ENCODE peak calls at places on chromosomes 12 and 14, in ten cellular contexts. One of them, this sample, is unnamed.

GRCh38 chr14:94376976-94377865 is 11.2 kb downstream of the SERPINA1 start:
- DNase-seq in endodermal cell: peak
- DNase-seq in IMR-90: no peak
- DNase-seq in thoracic aorta: no peak
- DNase-seq in heart left ventricle: no peak
- DNase-seq in mammary epithelial cell: no peak
- DNase-seq in body of pancreas: no peak
- DNase-seq in epithelial cell of esophagus: no peak
- DNase-seq in HCT116: no peak
- DNase-seq in tibial artery: peak
- DNase-seq in this sample: no peak

GRCh38 chr14:36647827-36648753 is 13.6 kb upstream of the PAX9 start:
- DNase-seq in endodermal cell: peak
- DNase-seq in IMR-90: peak
- DNase-seq in thoracic aorta: no peak
- DNase-seq in heart left ventricle: no peak
- DNase-seq in mammary epithelial cell: peak
- DNase-seq in body of pancreas: peak
- DNase-seq in epithelial cell of esophagus: peak
- DNase-seq in HCT116: no peak
- DNase-seq in tibial artery: no peak
- DNase-seq in this sample: no peak

GRCh38 chr14:72607386-72608125 is 286.3 kb downstream of the DPF3 start:
- DNase-seq in endodermal cell: peak
- DNase-seq in IMR-90: peak
- DNase-seq in thoracic aorta: no peak
- DNase-seq in heart left ventricle: no peak
- DNase-seq in mammary epithelial cell: no peak
- DNase-seq in body of pancreas: no peak
- DNase-seq in epithelial cell of esophagus: no peak
- DNase-seq in HCT116: no peak
- DNase-seq in tibial artery: no peak
- DNase-seq in this sample: no peak

GRCh38 chr14:53890611-53891091 is 66.0 kb downstream of the BMP4 start:
- DNase-seq in endodermal cell: peak
- DNase-seq in IMR-90: peak
- DNase-seq in thoracic aorta: no peak
- DNase-seq in heart left ventricle: peak
- DNase-seq in mammary epithelial cell: no peak
- DNase-seq in body of pancreas: no peak
- DNase-seq in epithelial cell of esophagus: no peak
- DNase-seq in HCT116: no peak
- DNase-seq in tibial artery: no peak
- DNase-seq in this sample: no peak

GRCh38 chr12:5689773-5690172 is 255.3 kb downstream of the ANO2 start:
- DNase-seq in endodermal cell: peak
- DNase-seq in IMR-90: no peak
- DNase-seq in thoracic aorta: no peak
- DNase-seq in heart left ventricle: no peak
- DNase-seq in mammary epithelial cell: no peak
- DNase-seq in body of pancreas: no peak
- DNase-seq in epithelial cell of esophagus: no peak
- DNase-seq in HCT116: peak
- DNase-seq in tibial artery: no peak
- DNase-seq in this sample: no peak

GRCh38 chr14:96151242-96151641 is 53.4 kb upstream of the BDKRB2 start:
- DNase-seq in endodermal cell: peak
- DNase-seq in IMR-90: no peak
- DNase-seq in thoracic aorta: no peak
- DNase-seq in heart left ventricle: no peak
- DNase-seq in mammary epithelial cell: no peak
- DNase-seq in body of pancreas: no peak
- DNase-seq in epithelial cell of esophagus: no peak
- DNase-seq in HCT116: no peak
- DNase-seq in tibial artery: no peak
- DNase-seq in this sample: peak

GRCh38 chr12:102300824-102301461 is 103.3 kb upstream of the PMCH start:
- DNase-seq in endodermal cell: peak
- DNase-seq in IMR-90: peak
- DNase-seq in thoracic aorta: no peak
- DNase-seq in heart left ventricle: no peak
- DNase-seq in mammary epithelial cell: peak
- DNase-seq in body of pancreas: peak
- DNase-seq in epithelial cell of esophagus: peak
- DNase-seq in HCT116: peak
- DNase-seq in tibial artery: no peak
- DNase-seq in this sample: no peak

GRCh38 chr14:69685716-69686115 is 74.3 kb downstream of the SUSD6 start:
- DNase-seq in endodermal cell: no peak
- DNase-seq in IMR-90: peak
- DNase-seq in thoracic aorta: no peak
- DNase-seq in heart left ventricle: peak
- DNase-seq in mammary epithelial cell: peak
- DNase-seq in body of pancreas: peak
- DNase-seq in epithelial cell of esophagus: peak
- DNase-seq in HCT116: no peak
- DNase-seq in tibial artery: peak
- DNase-seq in this sample: no peak

GRCh38 chr12:109844983-109845841 is 12.0 kb upstream of the TRPV4 start:
- DNase-seq in endodermal cell: peak
- DNase-seq in IMR-90: peak
- DNase-seq in thoracic aorta: peak
- DNase-seq in heart left ventricle: peak
- DNase-seq in mammary epithelial cell: peak
- DNase-seq in body of pancreas: peak
- DNase-seq in epithelial cell of esophagus: peak
- DNase-seq in HCT116: peak
- DNase-seq in tibial artery: peak
- DNase-seq in this sample: peak

GRCh38 chr12:24661657-24662096 is 287.2 kb downstream of the BCAT1 start:
- DNase-seq in endodermal cell: no peak
- DNase-seq in IMR-90: peak
- DNase-seq in thoracic aorta: no peak
- DNase-seq in heart left ventricle: no peak
- DNase-seq in mammary epithelial cell: peak
- DNase-seq in body of pancreas: no peak
- DNase-seq in epithelial cell of esophagus: peak
- DNase-seq in HCT116: no peak
- DNase-seq in tibial artery: peak
- DNase-seq in this sample: no peak

GRCh38 chr14:104317975-104318557 is 179.7 kb downstream of the KIF26A start:
- DNase-seq in endodermal cell: peak
- DNase-seq in IMR-90: no peak
- DNase-seq in thoracic aorta: no peak
- DNase-seq in heart left ventricle: no peak
- DNase-seq in mammary epithelial cell: no peak
- DNase-seq in body of pancreas: peak
- DNase-seq in epithelial cell of esophagus: no peak
- DNase-seq in HCT116: no peak
- DNase-seq in tibial artery: no peak
- DNase-seq in this sample: peak

GRCh38 chr12:52692253-52692652 is 11.1 kb downstream of the KRT77 start:
- DNase-seq in endodermal cell: peak
- DNase-seq in IMR-90: no peak
- DNase-seq in thoracic aorta: no peak
- DNase-seq in heart left ventricle: no peak
- DNase-seq in mammary epithelial cell: no peak
- DNase-seq in body of pancreas: no peak
- DNase-seq in epithelial cell of esophagus: no peak
- DNase-seq in HCT116: no peak
- DNase-seq in tibial artery: no peak
- DNase-seq in this sample: no peak

GRCh38 chr12:108306014-108306501 is 33.1 kb downstream of the CMKLR1 start:
- DNase-seq in endodermal cell: no peak
- DNase-seq in IMR-90: peak
- DNase-seq in thoracic aorta: peak
- DNase-seq in heart left ventricle: no peak
- DNase-seq in mammary epithelial cell: peak
- DNase-seq in body of pancreas: no peak
- DNase-seq in epithelial cell of esophagus: peak
- DNase-seq in HCT116: no peak
- DNase-seq in tibial artery: no peak
- DNase-seq in this sample: no peak

GRCh38 chr14:95426116-95426475 is 90.4 kb downstream of the SYNE3 start:
- DNase-seq in endodermal cell: no peak
- DNase-seq in IMR-90: no peak
- DNase-seq in thoracic aorta: no peak
- DNase-seq in heart left ventricle: no peak
- DNase-seq in mammary epithelial cell: no peak
- DNase-seq in body of pancreas: no peak
- DNase-seq in epithelial cell of esophagus: no peak
- DNase-seq in HCT116: no peak
- DNase-seq in tibial artery: no peak
- DNase-seq in this sample: no peak

GRCh38 chr14:105665247-105665950 is 139.0 kb downstream of the TMEM121 start:
- DNase-seq in endodermal cell: no peak
- DNase-seq in IMR-90: no peak
- DNase-seq in thoracic aorta: no peak
- DNase-seq in heart left ventricle: no peak
- DNase-seq in mammary epithelial cell: no peak
- DNase-seq in body of pancreas: no peak
- DNase-seq in epithelial cell of esophagus: no peak
- DNase-seq in HCT116: no peak
- DNase-seq in tibial artery: no peak
- DNase-seq in this sample: no peak

GRCh38 chr14:105665951-105666277 is 139.5 kb downstream of the TMEM121 start:
- DNase-seq in endodermal cell: no peak
- DNase-seq in IMR-90: no peak
- DNase-seq in thoracic aorta: no peak
- DNase-seq in heart left ventricle: no peak
- DNase-seq in mammary epithelial cell: no peak
- DNase-seq in body of pancreas: no peak
- DNase-seq in epithelial cell of esophagus: no peak
- DNase-seq in HCT116: no peak
- DNase-seq in tibial artery: no peak
- DNase-seq in this sample: no peak

GRCh38 chr14:105660816-105661531 is 134.6 kb downstream of the TMEM121 start:
- DNase-seq in endodermal cell: no peak
- DNase-seq in IMR-90: no peak
- DNase-seq in thoracic aorta: no peak
- DNase-seq in heart left ventricle: no peak
- DNase-seq in mammary epithelial cell: no peak
- DNase-seq in body of pancreas: no peak
- DNase-seq in epithelial cell of esophagus: no peak
- DNase-seq in HCT116: no peak
- DNase-seq in tibial artery: no peak
- DNase-seq in this sample: no peak

GRCh38 chr14:105666420-105666819 is 140.0 kb downstream of the TMEM121 start:
- DNase-seq in endodermal cell: no peak
- DNase-seq in IMR-90: no peak
- DNase-seq in thoracic aorta: no peak
- DNase-seq in heart left ventricle: no peak
- DNase-seq in mammary epithelial cell: no peak
- DNase-seq in body of pancreas: no peak
- DNase-seq in epithelial cell of esophagus: no peak
- DNase-seq in HCT116: no peak
- DNase-seq in tibial artery: no peak
- DNase-seq in this sample: no peak

DNA sequence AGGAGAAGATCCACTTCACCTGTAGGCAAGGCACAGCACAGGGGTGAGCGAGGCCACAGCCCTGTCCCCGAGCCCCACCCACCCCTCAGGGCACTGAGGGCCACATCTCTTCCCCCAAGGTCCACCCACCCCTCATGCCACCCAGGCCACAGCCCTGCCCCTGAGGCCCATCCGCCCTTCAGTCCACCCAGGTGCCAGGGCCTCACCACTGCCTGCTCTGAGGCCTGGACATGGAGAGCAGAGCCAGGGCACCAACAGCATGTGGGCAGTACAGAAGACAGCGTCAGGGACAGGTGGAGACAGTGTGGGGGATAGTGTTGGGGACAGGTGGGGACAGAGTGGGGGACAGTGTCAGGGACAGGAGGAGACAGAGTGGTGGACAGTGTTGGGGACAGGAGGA is 138.3 kb downstream of the TMEM121 start:
- DNase-seq in endodermal cell: no peak
- DNase-seq in IMR-90: no peak
- DNase-seq in thoracic aorta: no peak
- DNase-seq in heart left ventricle: no peak
- DNase-seq in mammary epithelial cell: no peak
- DNase-seq in body of pancreas: no peak
- DNase-seq in epithelial cell of esophagus: no peak
- DNase-seq in HCT116: no peak
- DNase-seq in tibial artery: no peak
- DNase-seq in this sample: no peak
- H3K4me3 ChIP-seq in endodermal cell: no peak
- H3K4me3 ChIP-seq in IMR-90: no peak
- H3K4me3 ChIP-seq in thoracic aorta: no peak
- H3K4me3 ChIP-seq in heart left ventricle: no peak
- H3K4me3 ChIP-seq in mammary epithelial cell: no peak
- H3K4me3 ChIP-seq in body of pancreas: no peak
- H3K4me3 ChIP-seq in epithelial cell of esophagus: no peak
- H3K4me3 ChIP-seq in HCT116: no peak
- H3K4me3 ChIP-seq in tibial artery: no peak
- H3K4me3 ChIP-seq in this sample: no peak

DNA sequence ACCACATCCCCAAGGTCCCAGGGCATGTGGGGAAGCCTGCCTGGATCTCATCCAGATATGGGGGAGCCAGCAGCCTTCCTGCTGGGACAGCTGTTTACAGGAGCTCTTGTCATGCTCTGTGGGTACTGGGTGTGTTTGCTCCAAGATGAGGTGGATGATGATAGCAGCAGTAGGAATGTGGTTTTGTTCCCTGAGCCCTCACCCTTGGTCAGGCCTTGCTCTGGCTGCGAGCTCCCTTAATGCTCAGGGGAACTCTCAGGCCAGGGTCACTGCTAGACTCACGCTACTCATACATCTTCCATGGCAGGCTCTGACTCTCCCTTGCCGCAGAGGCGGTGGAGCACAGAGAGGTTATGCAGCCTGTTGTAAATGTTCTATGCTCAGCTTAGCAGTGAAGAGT is 990.3 kb downstream of the AACS start:
- DNase-seq in endodermal cell: no peak
- DNase-seq in IMR-90: no peak
- DNase-seq in thoracic aorta: no peak
- DNase-seq in heart left ventricle: no peak
- DNase-seq in mammary epithelial cell: no peak
- DNase-seq in body of pancreas: no peak
- DNase-seq in epithelial cell of esophagus: peak
- DNase-seq in HCT116: no peak
- DNase-seq in tibial artery: no peak
- DNase-seq in this sample: no peak
- TF ChIP-seq CTCF in endodermal cell: no peak
- TF ChIP-seq CTCF in IMR-90: no peak
- TF ChIP-seq CTCF in thoracic aorta: no peak
- TF ChIP-seq CTCF in heart left ventricle: no peak
- TF ChIP-seq CTCF in mammary epithelial cell: no peak
- TF ChIP-seq CTCF in body of pancreas: no peak
- TF ChIP-seq CTCF in epithelial cell of esophagus: no peak
- TF ChIP-seq CTCF in HCT116: no peak
- TF ChIP-seq CTCF in tibial artery: no peak
- TF ChIP-seq CTCF in this sample: no peak

GRCh38 chr12:122072031-122072970 is 6.3 kb upstream of the MLXIP start:
- DNase-seq in endodermal cell: peak
- DNase-seq in IMR-90: peak
- DNase-seq in thoracic aorta: peak
- DNase-seq in heart left ventricle: peak
- DNase-seq in mammary epithelial cell: peak
- DNase-seq in body of pancreas: peak
- DNase-seq in epithelial cell of esophagus: peak
- DNase-seq in HCT116: no peak
- DNase-seq in tibial artery: peak
- DNase-seq in this sample: no peak
- H3K4me3 ChIP-seq in endodermal cell: no peak
- H3K4me3 ChIP-seq in IMR-90: no peak
- H3K4me3 ChIP-seq in thoracic aorta: peak
- H3K4me3 ChIP-seq in heart left ventricle: no peak
- H3K4me3 ChIP-seq in mammary epithelial cell: no peak
- H3K4me3 ChIP-seq in body of pancreas: no peak
- H3K4me3 ChIP-seq in epithelial cell of esophagus: no peak
- H3K4me3 ChIP-seq in HCT116: no peak
- H3K4me3 ChIP-seq in tibial artery: peak
- H3K4me3 ChIP-seq in this sample: peak

GRCh38 chr12:50062733-50063452 is 5.5 kb downstream of the ASIC1 start:
- DNase-seq in endodermal cell: no peak
- DNase-seq in IMR-90: peak
- DNase-seq in thoracic aorta: no peak
- DNase-seq in heart left ventricle: no peak
- DNase-seq in mammary epithelial cell: peak
- DNase-seq in body of pancreas: no peak
- DNase-seq in epithelial cell of esophagus: no peak
- DNase-seq in HCT116: no peak
- DNase-seq in tibial artery: no peak
- DNase-seq in this sample: no peak
- TF ChIP-seq CTCF in endodermal cell: no peak
- TF ChIP-seq CTCF in IMR-90: no peak
- TF ChIP-seq CTCF in thoracic aorta: no peak
- TF ChIP-seq CTCF in heart left ventricle: no peak
- TF ChIP-seq CTCF in mammary epithelial cell: no peak
- TF ChIP-seq CTCF in body of pancreas: no peak
- TF ChIP-seq CTCF in epithelial cell of esophagus: no peak
- TF ChIP-seq CTCF in HCT116: no peak
- TF ChIP-seq CTCF in tibial artery: no peak
- TF ChIP-seq CTCF in this sample: no peak

This sample was measured in coronary artery.